ENCODE peak calls at places on chromosome 1, in six cellular contexts. One of them, this sample, is unnamed. For H3K4me1, the result is how much of the 10 kb centered on the place peaks cover.

GRCh38 chr1:203778789-203779188 is 13.8 kb downstream of the LAX1 start:
- DNase-seq in left ventricle myocardium inferior: no peak
- DNase-seq in heart left ventricle: no peak
- DNase-seq in OCI-LY7: no peak
- DNase-seq in MM.1S: no peak
- DNase-seq in K562: no peak
- DNase-seq in this sample: no peak

GRCh38 chr1:1411626-1412025 is 4.5 kb upstream of the MRPL20 start:
- DNase-seq in heart left ventricle: no peak
- DNase-seq in OCI-LY7: no peak
- DNase-seq in MM.1S: no peak
- DNase-seq in left ventricle myocardium inferior: no peak
- DNase-seq in K562: no peak
- DNase-seq in this sample: no peak

GRCh38 chr1:199312626-199313025 is 673.8 kb downstream of the PTPRC start:
- DNase-seq in OCI-LY7: no peak
- DNase-seq in MM.1S: peak
- DNase-seq in heart left ventricle: no peak
- DNase-seq in K562: no peak
- DNase-seq in left ventricle myocardium inferior: no peak
- DNase-seq in this sample: no peak

GRCh38 chr1:46455951-46456350 is 33.7 kb upstream of the DMBX1 start:
- DNase-seq in K562: no peak
- DNase-seq in left ventricle myocardium inferior: no peak
- DNase-seq in heart left ventricle: no peak
- DNase-seq in MM.1S: no peak
- DNase-seq in OCI-LY7: no peak
- DNase-seq in this sample: no peak

GRCh38 chr1:161951646-161952045 is 72.0 kb downstream of the OLFML2B start:
- DNase-seq in heart left ventricle: no peak
- DNase-seq in left ventricle myocardium inferior: no peak
- DNase-seq in MM.1S: no peak
- DNase-seq in OCI-LY7: no peak
- DNase-seq in K562: no peak
- DNase-seq in this sample: no peak

GRCh38 chr1:6183520-6183989 is 3.4 kb upstream of the CHD5 start:
- DNase-seq in left ventricle myocardium inferior: no peak
- DNase-seq in heart left ventricle: no peak
- DNase-seq in OCI-LY7: peak
- DNase-seq in K562: no peak
- DNase-seq in MM.1S: no peak
- DNase-seq in this sample: no peak

GRCh38 chr1:219771039-219771438 is 157.3 kb downstream of the SLC30A10 start:
- DNase-seq in left ventricle myocardium inferior: no peak
- DNase-seq in K562: no peak
- DNase-seq in heart left ventricle: no peak
- DNase-seq in MM.1S: no peak
- DNase-seq in OCI-LY7: no peak
- DNase-seq in this sample: no peak

GRCh38 chr1:53572061-53572801 is 113.0 kb downstream of the DMRTB1 start:
- DNase-seq in MM.1S: no peak
- DNase-seq in K562: no peak
- DNase-seq in left ventricle myocardium inferior: no peak
- DNase-seq in heart left ventricle: no peak
- DNase-seq in OCI-LY7: no peak
- DNase-seq in this sample: no peak

GRCh38 chr1:220886470-220887201 is 7.4 kb downstream of the HLX start:
- DNase-seq in left ventricle myocardium inferior: no peak
- DNase-seq in MM.1S: no peak
- DNase-seq in heart left ventricle: no peak
- DNase-seq in K562: no peak
- DNase-seq in OCI-LY7: no peak
- DNase-seq in this sample: no peak

GRCh38 chr1:39107891-39108290 is 81.7 kb downstream of the NDUFS5 start:
- DNase-seq in left ventricle myocardium inferior: no peak
- DNase-seq in heart left ventricle: no peak
- DNase-seq in OCI-LY7: no peak
- DNase-seq in K562: no peak
- DNase-seq in MM.1S: no peak
- DNase-seq in this sample: no peak

DNA sequence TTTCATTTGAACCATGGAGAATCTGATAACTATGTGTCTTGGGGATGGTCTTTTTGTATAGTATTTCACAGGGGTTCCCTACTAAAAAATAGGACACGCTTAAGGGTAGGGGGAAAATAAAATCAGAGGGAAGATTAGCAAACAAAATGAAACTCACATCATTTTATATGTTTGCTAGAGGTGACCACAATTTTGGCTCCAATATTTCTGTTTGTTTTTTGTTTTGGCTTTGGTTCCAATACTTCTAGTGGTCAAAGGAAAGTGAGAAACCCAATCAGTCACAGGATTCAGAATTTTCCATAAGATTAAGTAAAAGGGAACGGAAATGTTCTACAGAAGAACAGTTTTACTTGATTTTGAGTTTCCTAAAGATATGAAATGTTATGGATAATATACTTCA is 42.3 kb upstream of the SSX2IP start:
- DNase-seq in K562: no peak
- DNase-seq in OCI-LY7: no peak
- DNase-seq in heart left ventricle: no peak
- DNase-seq in left ventricle myocardium inferior: no peak
- DNase-seq in MM.1S: no peak
- DNase-seq in this sample: no peak
- H3K4me3 ChIP-seq in K562: no peak
- H3K4me3 ChIP-seq in OCI-LY7: no peak
- H3K4me3 ChIP-seq in heart left ventricle: no peak
- H3K4me3 ChIP-seq in left ventricle myocardium inferior: no peak
- H3K4me3 ChIP-seq in MM.1S: no peak
- H3K4me3 ChIP-seq in this sample: no peak

GRCh38 chr1:223718850-223719249 is 6.5 kb downstream of the CAPN2 start:
- DNase-seq in MM.1S: no peak
- DNase-seq in heart left ventricle: no peak
- DNase-seq in K562: no peak
- DNase-seq in OCI-LY7: no peak
- DNase-seq in left ventricle myocardium inferior: no peak
- DNase-seq in this sample: no peak
- H3K4me1 ChIP-seq in MM.1S: under half
- H3K4me1 ChIP-seq in heart left ventricle: under half
- H3K4me1 ChIP-seq in K562: under half
- H3K4me1 ChIP-seq in OCI-LY7: under half
- H3K4me1 ChIP-seq in left ventricle myocardium inferior: half or more
- H3K4me1 ChIP-seq in this sample: half or more

GRCh38 chr1:234401658-234402057 is 28.4 kb downstream of the COA6 start:
- DNase-seq in OCI-LY7: no peak
- DNase-seq in heart left ventricle: no peak
- DNase-seq in left ventricle myocardium inferior: no peak
- DNase-seq in MM.1S: no peak
- DNase-seq in K562: no peak
- DNase-seq in this sample: no peak
- TF ChIP-seq CTCF in OCI-LY7: no peak
- TF ChIP-seq CTCF in heart left ventricle: no peak
- TF ChIP-seq CTCF in left ventricle myocardium inferior: no peak
- TF ChIP-seq CTCF in MM.1S: no peak
- TF ChIP-seq CTCF in K562: no peak
- TF ChIP-seq CTCF in this sample: no peak

GRCh38 chr1:236016782-236017400 is 48.0 kb downstream of the NID1 start:
- DNase-seq in heart left ventricle: no peak
- DNase-seq in MM.1S: no peak
- DNase-seq in K562: no peak
- DNase-seq in OCI-LY7: no peak
- DNase-seq in left ventricle myocardium inferior: no peak
- DNase-seq in this sample: no peak

GRCh38 chr1:236013330-236013729 is 51.6 kb downstream of the NID1 start:
- DNase-seq in K562: no peak
- DNase-seq in OCI-LY7: no peak
- DNase-seq in left ventricle myocardium inferior: no peak
- DNase-seq in heart left ventricle: no peak
- DNase-seq in MM.1S: no peak
- DNase-seq in this sample: no peak

GRCh38 chr1:236018885-236019453 is 45.9 kb downstream of the NID1 start:
- DNase-seq in K562: no peak
- DNase-seq in OCI-LY7: no peak
- DNase-seq in MM.1S: no peak
- DNase-seq in left ventricle myocardium inferior: peak
- DNase-seq in heart left ventricle: peak
- DNase-seq in this sample: peak

GRCh38 chr1:236016083-236016482 is 48.8 kb downstream of the NID1 start:
- DNase-seq in MM.1S: no peak
- DNase-seq in OCI-LY7: no peak
- DNase-seq in K562: no peak
- DNase-seq in left ventricle myocardium inferior: peak
- DNase-seq in heart left ventricle: peak
- DNase-seq in this sample: peak

GRCh38 chr1:236015539-236015938 is 49.4 kb downstream of the NID1 start:
- DNase-seq in left ventricle myocardium inferior: peak
- DNase-seq in heart left ventricle: no peak
- DNase-seq in OCI-LY7: no peak
- DNase-seq in K562: no peak
- DNase-seq in MM.1S: no peak
- DNase-seq in this sample: no peak
- H3K4me3 ChIP-seq in left ventricle myocardium inferior: no peak
- H3K4me3 ChIP-seq in heart left ventricle: no peak
- H3K4me3 ChIP-seq in OCI-LY7: no peak
- H3K4me3 ChIP-seq in K562: no peak
- H3K4me3 ChIP-seq in MM.1S: no peak
- H3K4me3 ChIP-seq in this sample: no peak

GRCh38 chr1:201556841-201557571 is 18.1 kb downstream of the NAV1 start:
- DNase-seq in K562: no peak
- DNase-seq in left ventricle myocardium inferior: no peak
- DNase-seq in heart left ventricle: no peak
- DNase-seq in OCI-LY7: no peak
- DNase-seq in MM.1S: no peak
- DNase-seq in this sample: no peak

GRCh38 chr1:201559679-201560162 is 20.8 kb downstream of the NAV1 start:
- DNase-seq in OCI-LY7: peak
- DNase-seq in left ventricle myocardium inferior: peak
- DNase-seq in K562: peak
- DNase-seq in heart left ventricle: peak
- DNase-seq in MM.1S: peak
- DNase-seq in this sample: peak

GRCh38 chr1:201555593-201555945 is 16.6 kb downstream of the NAV1 start:
- DNase-seq in MM.1S: no peak
- DNase-seq in heart left ventricle: peak
- DNase-seq in left ventricle myocardium inferior: no peak
- DNase-seq in OCI-LY7: no peak
- DNase-seq in K562: no peak
- DNase-seq in this sample: peak

GRCh38 chr1:201554789-201555592 is 16.1 kb downstream of the NAV1 start:
- DNase-seq in K562: no peak
- DNase-seq in left ventricle myocardium inferior: no peak
- DNase-seq in MM.1S: no peak
- DNase-seq in heart left ventricle: no peak
- DNase-seq in OCI-LY7: no peak
- DNase-seq in this sample: no peak

DNA sequence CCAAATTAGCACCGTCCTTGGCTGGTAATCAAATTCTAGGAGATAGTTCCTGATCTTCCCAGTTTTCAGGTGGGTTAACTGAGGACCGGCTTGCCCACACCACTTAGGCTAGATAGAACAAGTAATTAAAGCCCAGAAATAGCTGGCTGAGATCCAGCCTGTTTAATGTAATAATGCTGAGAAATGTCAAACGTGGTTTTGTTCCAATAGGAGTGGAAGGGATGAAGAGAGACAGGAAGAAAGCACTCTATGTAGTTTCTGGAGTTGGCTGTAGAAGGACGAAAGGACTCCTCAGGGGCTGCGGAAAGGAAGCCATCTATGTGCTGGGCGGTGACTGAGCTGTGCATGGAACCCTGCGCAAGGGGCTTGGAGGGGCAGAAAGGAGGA is 18.6 kb downstream of the NAV1 start:
- DNase-seq in left ventricle myocardium inferior: no peak
- DNase-seq in K562: no peak
- DNase-seq in OCI-LY7: no peak
- DNase-seq in MM.1S: no peak
- DNase-seq in heart left ventricle: no peak
- DNase-seq in this sample: no peak
- H3K4me1 ChIP-seq in left ventricle myocardium inferior: half or more
- H3K4me1 ChIP-seq in K562: under half
- H3K4me1 ChIP-seq in OCI-LY7: under half
- H3K4me1 ChIP-seq in MM.1S: under half
- H3K4me1 ChIP-seq in heart left ventricle: half or more
- H3K4me1 ChIP-seq in this sample: half or more

GRCh38 chr1:97196825-97197516 is 475.4 kb downstream of the PTBP2 start:
- DNase-seq in OCI-LY7: no peak
- DNase-seq in MM.1S: no peak
- DNase-seq in K562: no peak
- DNase-seq in heart left ventricle: no peak
- DNase-seq in left ventricle myocardium inferior: no peak
- DNase-seq in this sample: no peak

GRCh38 chr1:97190326-97190725 is 468.7 kb downstream of the PTBP2 start:
- DNase-seq in heart left ventricle: no peak
- DNase-seq in MM.1S: no peak
- DNase-seq in OCI-LY7: no peak
- DNase-seq in K562: no peak
- DNase-seq in left ventricle myocardium inferior: no peak
- DNase-seq in this sample: no peak

GRCh38 chr1:97192872-97193572 is 471.4 kb downstream of the PTBP2 start:
- DNase-seq in OCI-LY7: no peak
- DNase-seq in K562: no peak
- DNase-seq in left ventricle myocardium inferior: no peak
- DNase-seq in MM.1S: no peak
- DNase-seq in heart left ventricle: no peak
- DNase-seq in this sample: no peak
- TF ChIP-seq CTCF in OCI-LY7: no peak
- TF ChIP-seq CTCF in K562: no peak
- TF ChIP-seq CTCF in left ventricle myocardium inferior: no peak
- TF ChIP-seq CTCF in MM.1S: no peak
- TF ChIP-seq CTCF in heart left ventricle: no peak
- TF ChIP-seq CTCF in this sample: no peak

This sample was measured in heart right ventricle.